ENCODE peak calls at places on chromosomes 2 and 18, in seven cellular contexts. X is IMR-90, I is H9, C is mesendoderm, Y is trophoblast cell, G is mesenchymal stem cell, W is H1. Q is an unnamed sample.

GRCh38 chr2:68577183-68577582 is 66.2 kb upstream of the PROKR1 start:
- DNase-seq in X (peak), I (no peak), C (no peak), Y (no peak), G (no peak), W (no peak), Q (no peak)

GRCh38 chr18:51151568-51152511 is 45.6 kb downstream of the MEX3C start:
- DNase-seq in X (no peak), I (peak), C (peak), Y (peak), G (no peak), W (no peak), Q (no peak)

GRCh38 chr18:2654828-2655152 is 736 bp upstream of the SMCHD1 start:
- DNase-seq in X (peak), I (no peak), C (peak), Y (no peak), G (no peak), W (no peak), Q (no peak)

GRCh38 chr2:27796991-27797752 is 25.7 kb downstream of the MRPL33 start:
- DNase-seq in X (no peak), I (no peak), C (no peak), Y (no peak), G (no peak), W (no peak), Q (no peak)

GRCh38 chr2:228446732-228447131 is 265.2 kb upstream of the SPHKAP start:
- DNase-seq in X (no peak), I (no peak), C (no peak), Y (no peak), G (no peak), W (no peak), Q (no peak)

GRCh38 chr2:112634153-112634873 is 11.4 kb upstream of the SLC20A1 start:
- DNase-seq in X (no peak), I (no peak), C (no peak), Y (peak), G (no peak), W (no peak), Q (no peak)

GRCh38 chr2:240584486-240585031 is 2.0 kb upstream of the CAPN10 start:
- DNase-seq in X (no peak), I (peak), C (peak), Y (no peak), G (peak), W (no peak), Q (no peak)

GRCh38 chr2:209236369-209236768 is 187.5 kb upstream of the MAP2 start:
- DNase-seq in X (no peak), I (peak), C (peak), Y (no peak), G (no peak), W (no peak), Q (peak)

GRCh38 chr18:8478166-8478967 is 130.9 kb upstream of the RAB12 start:
- DNase-seq in X (peak), I (peak), C (peak), Y (peak), G (peak), W (peak), Q (peak)

GRCh38 chr2:239110595-239111048 is 262.7 kb downstream of the TWIST2 start:
- DNase-seq in X (peak), I (no peak), C (no peak), Y (peak), G (no peak), W (no peak), Q (no peak)
- H3K27ac ChIP-seq in X (no peak), I (no peak), C (no peak), Y (no peak), G (no peak), W (no peak), Q (no peak)

GRCh38 chr18:34695300-34695699 is 14.8 kb upstream of the DTNA start:
- DNase-seq in X (no peak), I (no peak), C (no peak), Y (no peak), G (peak), W (no peak), Q (no peak)
- H4K8ac ChIP-seq in X (no peak), I (no peak), C (no peak), Y (no peak), G (no peak), W (no peak), Q (no peak)

GRCh38 chr18:22179631-22180030 is 10.2 kb downstream of the GATA6 start:
- DNase-seq in X (no peak), I (no peak), C (no peak), Y (no peak), G (no peak), W (no peak), Q (no peak)
- H3K27ac ChIP-seq in X (no peak), I (no peak), C (no peak), Y (no peak), G (no peak), W (no peak), Q (no peak)

DNA sequence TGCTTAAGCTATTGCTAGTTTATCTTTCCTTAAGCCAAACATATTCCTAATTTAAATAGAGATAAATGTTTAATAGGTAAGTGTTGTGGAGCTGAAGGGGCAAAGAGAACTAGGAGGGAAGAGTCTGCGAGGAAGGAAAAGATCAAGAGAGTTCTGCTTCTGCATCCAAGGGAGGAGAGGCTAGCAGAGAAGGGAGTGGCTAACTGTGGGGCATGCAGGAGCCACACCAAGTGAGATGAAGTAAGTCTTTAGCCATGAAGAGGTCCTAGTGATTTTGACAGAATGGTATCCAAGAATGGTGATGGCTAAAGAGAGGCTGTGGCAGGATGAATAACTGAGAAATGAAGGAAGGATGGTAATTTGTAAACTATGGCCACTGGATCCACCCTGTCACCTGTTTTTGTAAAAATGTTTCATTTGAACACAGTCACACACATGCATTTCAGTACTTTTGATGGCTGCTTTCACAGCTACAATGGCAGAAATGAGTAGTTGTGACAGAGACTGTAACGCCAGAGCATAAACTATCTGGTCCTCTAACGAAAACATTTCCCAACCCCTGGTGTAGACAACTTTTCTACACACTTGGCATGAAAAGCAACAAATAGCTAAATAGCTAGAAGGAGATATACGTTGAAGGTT is 15.6 kb downstream of the TPGS2 start:
- DNase-seq in X (no peak), I (no peak), C (no peak), Y (no peak), G (no peak), W (no peak), Q (no peak)
- H4K8ac ChIP-seq in X (no peak), I (no peak), C (no peak), Y (no peak), G (no peak), W (no peak), Q (no peak)

GRCh38 chr2:179985163-179985820 is 21.8 kb downstream of the CWC22 start:
- DNase-seq in X (no peak), I (no peak), C (no peak), Y (no peak), G (no peak), W (no peak), Q (no peak)
- H3K27ac ChIP-seq in X (no peak), I (no peak), C (no peak), Y (no peak), G (no peak), W (no peak), Q (no peak)

GRCh38 chr2:121855456-121855985 is 100.1 kb downstream of the TSN start:
- DNase-seq in X (no peak), I (no peak), C (no peak), Y (no peak), G (no peak), W (no peak), Q (no peak)

GRCh38 chr2:121860033-121860810 is 104.8 kb downstream of the TSN start:
- DNase-seq in X (peak), I (no peak), C (peak), Y (peak), G (peak), W (no peak), Q (no peak)

GRCh38 chr2:121858847-121859246 is 103.4 kb downstream of the TSN start:
- DNase-seq in X (no peak), I (no peak), C (no peak), Y (no peak), G (no peak), W (no peak), Q (no peak)

GRCh38 chr2:121858406-121858805 is 103.0 kb downstream of the TSN start:
- DNase-seq in X (peak), I (no peak), C (no peak), Y (no peak), G (no peak), W (no peak), Q (no peak)

DNA sequence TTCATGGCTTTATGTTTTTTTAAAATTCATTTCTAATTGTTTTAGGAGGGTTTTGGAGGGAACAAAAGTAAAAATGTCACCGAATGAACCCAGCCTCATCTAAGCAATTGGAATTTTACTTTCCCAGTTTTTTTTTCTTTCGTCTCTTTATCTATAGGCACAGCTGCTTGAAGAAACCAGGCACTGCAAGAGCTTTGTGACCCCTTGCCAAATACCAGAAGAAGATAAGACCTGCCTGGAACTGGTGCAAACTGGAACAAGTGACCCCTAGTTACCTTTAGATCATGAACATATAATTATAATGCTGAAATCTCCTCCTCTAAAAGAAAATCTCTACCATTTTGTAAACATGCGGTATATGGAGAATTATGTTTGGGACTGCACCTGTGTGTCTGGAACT is 100.9 kb downstream of the TSN start:
- DNase-seq in X (no peak), I (no peak), C (peak), Y (no peak), G (no peak), W (no peak), Q (no peak)
- H4K8ac ChIP-seq in X (no peak), I (no peak), C (no peak), Y (no peak), G (no peak), W (no peak), Q (no peak)

GRCh38 chr2:236552586-236552985 is 17.0 kb upstream of the ACKR3 start:
- DNase-seq in X (no peak), I (no peak), C (no peak), Y (no peak), G (no peak), W (no peak), Q (no peak)

GRCh38 chr2:236553522-236553921 is 16.1 kb upstream of the ACKR3 start:
- DNase-seq in X (no peak), I (no peak), C (no peak), Y (no peak), G (no peak), W (no peak), Q (no peak)

GRCh38 chr2:236550298-236550697 is 19.3 kb upstream of the ACKR3 start:
- DNase-seq in X (no peak), I (no peak), C (no peak), Y (no peak), G (no peak), W (no peak), Q (no peak)

GRCh38 chr2:236550701-236551465 is 18.7 kb upstream of the ACKR3 start:
- DNase-seq in X (no peak), I (no peak), C (no peak), Y (no peak), G (no peak), W (no peak), Q (no peak)

GRCh38 chr2:236551843-236552542 is 17.6 kb upstream of the ACKR3 start:
- DNase-seq in X (no peak), I (no peak), C (no peak), Y (no peak), G (no peak), W (no peak), Q (no peak)
- H3K27ac ChIP-seq in X (no peak), I (no peak), C (no peak), Y (no peak), G (no peak), W (peak), Q (no peak)